ENCODE peak calls at places on chromosome 7, in nine cellular contexts. One of them, this sample, is unnamed.

GRCh38 chr7:41148521-41148951 is 554.4 kb downstream of the INHBA start:
- DNase-seq in IMR-90: peak
- DNase-seq in AG04450: peak
- DNase-seq in AG10803: peak
- DNase-seq in nephron progenitor cell: no peak
- DNase-seq in transverse colon: no peak
- DNase-seq in cardiac muscle cell: no peak
- DNase-seq in thoracic aorta: no peak
- DNase-seq in adrenal gland: no peak
- DNase-seq in this sample: no peak

GRCh38 chr7:10212664-10213063 is 761.0 kb upstream of the PHF14 start:
- DNase-seq in IMR-90: no peak
- DNase-seq in AG04450: no peak
- DNase-seq in AG10803: no peak
- DNase-seq in nephron progenitor cell: no peak
- DNase-seq in transverse colon: no peak
- DNase-seq in cardiac muscle cell: no peak
- DNase-seq in thoracic aorta: no peak
- DNase-seq in adrenal gland: no peak
- DNase-seq in this sample: no peak

GRCh38 chr7:155438778-155439177 is 19.2 kb upstream of the EN2 start:
- DNase-seq in IMR-90: no peak
- DNase-seq in AG04450: no peak
- DNase-seq in AG10803: no peak
- DNase-seq in nephron progenitor cell: no peak
- DNase-seq in transverse colon: no peak
- DNase-seq in cardiac muscle cell: no peak
- DNase-seq in thoracic aorta: no peak
- DNase-seq in adrenal gland: no peak
- DNase-seq in this sample: no peak

GRCh38 chr7:32631021-32631420 is 135.7 kb downstream of the AVL9 start:
- DNase-seq in IMR-90: no peak
- DNase-seq in AG04450: no peak
- DNase-seq in AG10803: no peak
- DNase-seq in nephron progenitor cell: no peak
- DNase-seq in transverse colon: no peak
- DNase-seq in cardiac muscle cell: no peak
- DNase-seq in thoracic aorta: no peak
- DNase-seq in adrenal gland: no peak
- DNase-seq in this sample: no peak

GRCh38 chr7:31958216-31958615 is 112.0 kb downstream of the PDE1C start:
- DNase-seq in IMR-90: peak
- DNase-seq in AG04450: peak
- DNase-seq in AG10803: peak
- DNase-seq in nephron progenitor cell: no peak
- DNase-seq in transverse colon: no peak
- DNase-seq in cardiac muscle cell: no peak
- DNase-seq in thoracic aorta: no peak
- DNase-seq in adrenal gland: no peak
- DNase-seq in this sample: no peak

GRCh38 chr7:3260425-3260762 is 40.7 kb upstream of the SDK1 start:
- DNase-seq in IMR-90: peak
- DNase-seq in AG04450: no peak
- DNase-seq in AG10803: peak
- DNase-seq in nephron progenitor cell: no peak
- DNase-seq in transverse colon: no peak
- DNase-seq in cardiac muscle cell: no peak
- DNase-seq in thoracic aorta: no peak
- DNase-seq in adrenal gland: no peak
- DNase-seq in this sample: no peak

GRCh38 chr7:118109607-118110006 is 74.4 kb upstream of the LSM8 start:
- DNase-seq in IMR-90: no peak
- DNase-seq in AG04450: no peak
- DNase-seq in AG10803: no peak
- DNase-seq in nephron progenitor cell: no peak
- DNase-seq in transverse colon: no peak
- DNase-seq in cardiac muscle cell: no peak
- DNase-seq in thoracic aorta: no peak
- DNase-seq in adrenal gland: no peak
- DNase-seq in this sample: peak

GRCh38 chr7:154879629-154880028 is 123.3 kb downstream of the PAXIP1 start:
- DNase-seq in IMR-90: no peak
- DNase-seq in AG04450: no peak
- DNase-seq in AG10803: no peak
- DNase-seq in nephron progenitor cell: no peak
- DNase-seq in transverse colon: peak
- DNase-seq in cardiac muscle cell: no peak
- DNase-seq in thoracic aorta: no peak
- DNase-seq in adrenal gland: no peak
- DNase-seq in this sample: no peak

GRCh38 chr7:104267701-104268368 is 60.0 kb upstream of the ORC5 start:
- DNase-seq in IMR-90: peak
- DNase-seq in AG04450: no peak
- DNase-seq in AG10803: peak
- DNase-seq in nephron progenitor cell: no peak
- DNase-seq in transverse colon: no peak
- DNase-seq in cardiac muscle cell: no peak
- DNase-seq in thoracic aorta: no peak
- DNase-seq in adrenal gland: no peak
- DNase-seq in this sample: no peak

GRCh38 chr7:115297651-115298050 is 375.8 kb downstream of the MDFIC start:
- DNase-seq in IMR-90: peak
- DNase-seq in AG04450: no peak
- DNase-seq in AG10803: peak
- DNase-seq in nephron progenitor cell: no peak
- DNase-seq in transverse colon: peak
- DNase-seq in cardiac muscle cell: no peak
- DNase-seq in thoracic aorta: no peak
- DNase-seq in adrenal gland: no peak
- DNase-seq in this sample: peak

GRCh38 chr7:140646931-140647647 is 6.5 kb upstream of the DENND2A start:
- DNase-seq in IMR-90: peak
- DNase-seq in AG04450: no peak
- DNase-seq in AG10803: no peak
- DNase-seq in nephron progenitor cell: peak
- DNase-seq in transverse colon: peak
- DNase-seq in cardiac muscle cell: peak
- DNase-seq in thoracic aorta: no peak
- DNase-seq in adrenal gland: no peak
- DNase-seq in this sample: peak

GRCh38 chr7:80218723-80219122 is 84.1 kb downstream of the GNAI1 start:
- DNase-seq in IMR-90: peak
- DNase-seq in AG04450: peak
- DNase-seq in AG10803: peak
- DNase-seq in nephron progenitor cell: no peak
- DNase-seq in transverse colon: no peak
- DNase-seq in cardiac muscle cell: no peak
- DNase-seq in thoracic aorta: no peak
- DNase-seq in adrenal gland: peak
- DNase-seq in this sample: no peak

GRCh38 chr7:18087031-18087686 is 59.5 kb upstream of the PRPS1L1 start:
- DNase-seq in IMR-90: no peak
- DNase-seq in AG04450: no peak
- DNase-seq in AG10803: peak
- DNase-seq in nephron progenitor cell: no peak
- DNase-seq in transverse colon: no peak
- DNase-seq in cardiac muscle cell: no peak
- DNase-seq in thoracic aorta: no peak
- DNase-seq in adrenal gland: no peak
- DNase-seq in this sample: no peak

GRCh38 chr7:4861673-4862072 is at the start of gene PAPOLB:
- DNase-seq in IMR-90: no peak
- DNase-seq in AG04450: no peak
- DNase-seq in AG10803: no peak
- DNase-seq in nephron progenitor cell: no peak
- DNase-seq in transverse colon: no peak
- DNase-seq in cardiac muscle cell: no peak
- DNase-seq in thoracic aorta: no peak
- DNase-seq in adrenal gland: no peak
- DNase-seq in this sample: no peak

GRCh38 chr7:144397086-144397485 is 6.4 kb downstream of the NOBOX start:
- DNase-seq in IMR-90: no peak
- DNase-seq in AG04450: no peak
- DNase-seq in AG10803: no peak
- DNase-seq in nephron progenitor cell: no peak
- DNase-seq in transverse colon: no peak
- DNase-seq in cardiac muscle cell: no peak
- DNase-seq in thoracic aorta: no peak
- DNase-seq in adrenal gland: no peak
- DNase-seq in this sample: no peak

GRCh38 chr7:28853834-28854749 is 104.0 kb downstream of the TRIL start:
- DNase-seq in IMR-90: peak
- DNase-seq in AG04450: no peak
- DNase-seq in AG10803: peak
- DNase-seq in nephron progenitor cell: peak
- DNase-seq in transverse colon: peak
- DNase-seq in cardiac muscle cell: peak
- DNase-seq in thoracic aorta: no peak
- DNase-seq in adrenal gland: peak
- DNase-seq in this sample: peak

GRCh38 chr7:13476881-13477444 is 512.5 kb downstream of the ETV1 start:
- DNase-seq in IMR-90: no peak
- DNase-seq in AG04450: no peak
- DNase-seq in AG10803: no peak
- DNase-seq in nephron progenitor cell: no peak
- DNase-seq in transverse colon: no peak
- DNase-seq in cardiac muscle cell: no peak
- DNase-seq in thoracic aorta: no peak
- DNase-seq in adrenal gland: no peak
- DNase-seq in this sample: no peak

GRCh38 chr7:102120666-102121065 is 166.0 kb upstream of the SH2B2 start:
- DNase-seq in IMR-90: no peak
- DNase-seq in AG04450: no peak
- DNase-seq in AG10803: no peak
- DNase-seq in nephron progenitor cell: no peak
- DNase-seq in transverse colon: no peak
- DNase-seq in cardiac muscle cell: no peak
- DNase-seq in thoracic aorta: no peak
- DNase-seq in adrenal gland: no peak
- DNase-seq in this sample: no peak

GRCh38 chr7:104207348-104207730 is 474 bp downstream of the ORC5 start:
- DNase-seq in IMR-90: peak
- DNase-seq in AG04450: no peak
- DNase-seq in AG10803: peak
- DNase-seq in nephron progenitor cell: no peak
- DNase-seq in transverse colon: no peak
- DNase-seq in cardiac muscle cell: peak
- DNase-seq in thoracic aorta: no peak
- DNase-seq in adrenal gland: no peak
- DNase-seq in this sample: no peak

GRCh38 chr7:12249706-12250105 is 38.6 kb downstream of the TMEM106B start:
- DNase-seq in IMR-90: no peak
- DNase-seq in AG04450: no peak
- DNase-seq in AG10803: no peak
- DNase-seq in nephron progenitor cell: no peak
- DNase-seq in transverse colon: no peak
- DNase-seq in cardiac muscle cell: no peak
- DNase-seq in thoracic aorta: no peak
- DNase-seq in adrenal gland: no peak
- DNase-seq in this sample: no peak

GRCh38 chr7:12244694-12245093 is 33.6 kb downstream of the TMEM106B start:
- DNase-seq in IMR-90: no peak
- DNase-seq in AG04450: no peak
- DNase-seq in AG10803: no peak
- DNase-seq in nephron progenitor cell: no peak
- DNase-seq in transverse colon: no peak
- DNase-seq in cardiac muscle cell: no peak
- DNase-seq in thoracic aorta: no peak
- DNase-seq in adrenal gland: no peak
- DNase-seq in this sample: no peak

GRCh38 chr7:12239821-12240220 is 28.7 kb downstream of the TMEM106B start:
- DNase-seq in IMR-90: no peak
- DNase-seq in AG04450: no peak
- DNase-seq in AG10803: no peak
- DNase-seq in nephron progenitor cell: no peak
- DNase-seq in transverse colon: no peak
- DNase-seq in cardiac muscle cell: no peak
- DNase-seq in thoracic aorta: no peak
- DNase-seq in adrenal gland: no peak
- DNase-seq in this sample: no peak

GRCh38 chr7:12244129-12244528 is 33.0 kb downstream of the TMEM106B start:
- DNase-seq in IMR-90: peak
- DNase-seq in AG04450: no peak
- DNase-seq in AG10803: peak
- DNase-seq in nephron progenitor cell: peak
- DNase-seq in transverse colon: peak
- DNase-seq in cardiac muscle cell: peak
- DNase-seq in thoracic aorta: no peak
- DNase-seq in adrenal gland: peak
- DNase-seq in this sample: peak
- TF ChIP-seq CTCF in IMR-90: peak
- TF ChIP-seq CTCF in AG04450: peak
- TF ChIP-seq CTCF in AG10803: peak
- TF ChIP-seq CTCF in nephron progenitor cell: peak
- TF ChIP-seq CTCF in transverse colon: peak
- TF ChIP-seq CTCF in cardiac muscle cell: peak
- TF ChIP-seq CTCF in thoracic aorta: no peak
- TF ChIP-seq CTCF in adrenal gland: no peak
- TF ChIP-seq CTCF in this sample: peak

GRCh38 chr7:134327896-134328295 is 11.2 kb upstream of the SLC35B4 start:
- DNase-seq in IMR-90: peak
- DNase-seq in AG04450: no peak
- DNase-seq in AG10803: peak
- DNase-seq in nephron progenitor cell: peak
- DNase-seq in transverse colon: peak
- DNase-seq in cardiac muscle cell: peak
- DNase-seq in thoracic aorta: no peak
- DNase-seq in adrenal gland: peak
- DNase-seq in this sample: peak
- TF ChIP-seq CTCF in IMR-90: peak
- TF ChIP-seq CTCF in AG04450: peak
- TF ChIP-seq CTCF in AG10803: peak
- TF ChIP-seq CTCF in nephron progenitor cell: peak
- TF ChIP-seq CTCF in transverse colon: peak
- TF ChIP-seq CTCF in cardiac muscle cell: peak
- TF ChIP-seq CTCF in thoracic aorta: no peak
- TF ChIP-seq CTCF in adrenal gland: peak
- TF ChIP-seq CTCF in this sample: no peak

DNA sequence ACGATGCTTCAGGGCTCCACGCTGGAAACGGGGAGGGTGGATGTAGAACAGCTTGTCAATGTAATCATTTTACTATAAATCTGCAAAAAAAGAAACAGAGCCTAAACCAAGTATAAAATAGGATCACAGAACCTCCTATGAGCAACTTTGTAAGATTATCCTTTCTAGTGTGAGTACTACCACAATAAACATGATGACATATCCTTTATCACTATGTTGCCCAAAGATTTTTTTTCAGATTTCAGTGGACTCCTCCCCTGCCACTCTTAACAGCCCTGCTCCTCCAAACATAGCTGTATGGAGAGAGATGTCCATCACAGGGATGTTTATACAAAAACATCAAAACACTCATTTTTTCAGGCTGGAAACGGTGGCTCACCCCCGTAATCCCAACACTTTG is 257.8 kb upstream of the C7orf33 start:
- DNase-seq in IMR-90: no peak
- DNase-seq in AG04450: no peak
- DNase-seq in AG10803: no peak
- DNase-seq in nephron progenitor cell: no peak
- DNase-seq in transverse colon: no peak
- DNase-seq in cardiac muscle cell: no peak
- DNase-seq in thoracic aorta: no peak
- DNase-seq in adrenal gland: no peak
- DNase-seq in this sample: no peak
- TF ChIP-seq CTCF in IMR-90: no peak
- TF ChIP-seq CTCF in AG04450: no peak
- TF ChIP-seq CTCF in AG10803: no peak
- TF ChIP-seq CTCF in nephron progenitor cell: no peak
- TF ChIP-seq CTCF in transverse colon: no peak
- TF ChIP-seq CTCF in cardiac muscle cell: no peak
- TF ChIP-seq CTCF in thoracic aorta: no peak
- TF ChIP-seq CTCF in adrenal gland: no peak
- TF ChIP-seq CTCF in this sample: no peak

GRCh38 chr7:44885394-44886317 is at the start of gene PURB:
- DNase-seq in IMR-90: peak
- DNase-seq in AG04450: peak
- DNase-seq in AG10803: peak
- DNase-seq in nephron progenitor cell: peak
- DNase-seq in transverse colon: peak
- DNase-seq in cardiac muscle cell: peak
- DNase-seq in thoracic aorta: peak
- DNase-seq in adrenal gland: peak
- DNase-seq in this sample: peak
- TF ChIP-seq CTCF in IMR-90: no peak
- TF ChIP-seq CTCF in AG04450: no peak
- TF ChIP-seq CTCF in AG10803: no peak
- TF ChIP-seq CTCF in nephron progenitor cell: no peak
- TF ChIP-seq CTCF in transverse colon: no peak
- TF ChIP-seq CTCF in cardiac muscle cell: no peak
- TF ChIP-seq CTCF in thoracic aorta: no peak
- TF ChIP-seq CTCF in adrenal gland: no peak
- TF ChIP-seq CTCF in this sample: no peak

This sample was measured in Calu3.